ENCODE peak calls at places on chromosome 5, in six cellular contexts. W is GM23338, V is thyroid gland, R is kidney, J is tibial artery, D is brain microvascular endothelial cell. O is an unnamed sample.

GRCh38 chr5:83000448-83000847 is 76.7 kb downstream of the TMEM167A start:
- DNase-seq in W (no peak), V (no peak), R (no peak), J (no peak), D (no peak), O (peak)

GRCh38 chr5:159099049-159099760 is 511 bp downstream of the EBF1 start:
- DNase-seq in W (peak), V (peak), R (peak), J (no peak), D (no peak), O (peak)

GRCh38 chr5:141186897-141187512 is at the start of gene PCDHB9:
- DNase-seq in W (peak), V (peak), R (no peak), J (no peak), D (no peak), O (peak)

GRCh38 chr5:83846601-83847000 is 125.9 kb upstream of the HAPLN1 start:
- DNase-seq in W (no peak), V (no peak), R (no peak), J (no peak), D (no peak), O (no peak)

GRCh38 chr5:141430332-141431113 is at the start of gene PCDHGA12:
- DNase-seq in W (peak), V (peak), R (no peak), J (peak), D (peak), O (no peak)

GRCh38 chr5:147818290-147818689 is 13.2 kb downstream of the SPINK1 start:
- DNase-seq in W (peak), V (no peak), R (no peak), J (no peak), D (no peak), O (no peak)

GRCh38 chr5:91146221-91146620 is 236.9 kb downstream of the ARRDC3 start:
- DNase-seq in W (no peak), V (no peak), R (no peak), J (no peak), D (no peak), O (no peak)

GRCh38 chr5:16932401-16932800 is 3.7 kb downstream of the MYO10 start:
- DNase-seq in W (no peak), V (peak), R (no peak), J (no peak), D (no peak), O (no peak)

GRCh38 chr5:148387325-148387724 is 3.6 kb downstream of the FBXO38 start:
- DNase-seq in W (no peak), V (no peak), R (no peak), J (no peak), D (peak), O (no peak)

GRCh38 chr5:32474201-32474854 is 29.8 kb upstream of the ZFR start:
- DNase-seq in W (no peak), V (peak), R (no peak), J (no peak), D (no peak), O (no peak)

GRCh38 chr5:176492431-176492830 is 44.2 kb downstream of the FAF2 start:
- DNase-seq in W (no peak), V (no peak), R (no peak), J (no peak), D (peak), O (no peak)

GRCh38 chr5:174327317-174327864 is 281.9 kb downstream of the NSG2 start:
- DNase-seq in W (peak), V (peak), R (no peak), J (peak), D (peak), O (peak)

GRCh38 chr5:140038373-140038957 is 4.6 kb downstream of the NRG2 start:
- DNase-seq in W (peak), V (no peak), R (no peak), J (no peak), D (no peak), O (no peak)

GRCh38 chr5:153753645-153754432 is 263.4 kb downstream of the GRIA1 start:
- DNase-seq in W (peak), V (no peak), R (no peak), J (no peak), D (no peak), O (no peak)

GRCh38 chr5:72015103-72015548 is 92.1 kb upstream of the MAP1B start:
- DNase-seq in W (no peak), V (no peak), R (peak), J (no peak), D (peak), O (peak)

DNA sequence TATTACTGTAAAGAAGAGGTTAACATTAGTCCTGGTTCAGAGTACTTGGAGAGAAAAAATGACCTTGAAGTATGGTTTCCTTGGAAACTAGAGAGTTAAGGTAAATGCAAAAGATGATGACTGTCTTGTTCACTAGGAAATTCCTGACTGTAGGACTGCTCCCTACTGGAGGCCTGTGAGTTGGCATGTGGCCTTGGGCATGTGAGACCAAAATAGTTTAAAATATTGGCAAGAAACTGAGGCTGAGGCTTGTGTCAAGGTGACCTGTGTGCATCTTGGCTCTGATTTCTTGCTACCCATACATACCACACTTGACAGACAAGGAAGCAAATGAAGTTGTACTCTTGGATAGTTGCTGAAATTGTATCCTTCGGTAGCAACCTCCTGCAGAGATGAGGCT is 96.5 kb downstream of the TARS1 start:
- DNase-seq in W (no peak), V (no peak), R (no peak), J (no peak), D (no peak), O (no peak)
- TF ChIP-seq CTCF in W (peak), V (no peak), R (no peak), J (no peak), D (no peak), O (no peak)

GRCh38 chr5:149775785-149776184 is 45.7 kb downstream of the PPARGC1B start:
- DNase-seq in W (peak), V (no peak), R (no peak), J (no peak), D (no peak), O (peak)
- TF ChIP-seq CTCF in W (peak), V (no peak), R (peak), J (no peak), D (peak), O (peak)

GRCh38 chr5:163473613-163474243 is 13.3 kb downstream of the HMMR start:
- DNase-seq in W (no peak), V (no peak), R (no peak), J (no peak), D (no peak), O (no peak)
- TF ChIP-seq CTCF in W (no peak), V (peak), R (peak), J (peak), D (peak), O (no peak)

GRCh38 chr5:86463339-86463738 is 154.4 kb upstream of the COX7C start:
- DNase-seq in W (peak), V (no peak), R (no peak), J (no peak), D (no peak), O (no peak)
- TF ChIP-seq CTCF in W (peak), V (no peak), R (no peak), J (no peak), D (peak), O (no peak)

DNA sequence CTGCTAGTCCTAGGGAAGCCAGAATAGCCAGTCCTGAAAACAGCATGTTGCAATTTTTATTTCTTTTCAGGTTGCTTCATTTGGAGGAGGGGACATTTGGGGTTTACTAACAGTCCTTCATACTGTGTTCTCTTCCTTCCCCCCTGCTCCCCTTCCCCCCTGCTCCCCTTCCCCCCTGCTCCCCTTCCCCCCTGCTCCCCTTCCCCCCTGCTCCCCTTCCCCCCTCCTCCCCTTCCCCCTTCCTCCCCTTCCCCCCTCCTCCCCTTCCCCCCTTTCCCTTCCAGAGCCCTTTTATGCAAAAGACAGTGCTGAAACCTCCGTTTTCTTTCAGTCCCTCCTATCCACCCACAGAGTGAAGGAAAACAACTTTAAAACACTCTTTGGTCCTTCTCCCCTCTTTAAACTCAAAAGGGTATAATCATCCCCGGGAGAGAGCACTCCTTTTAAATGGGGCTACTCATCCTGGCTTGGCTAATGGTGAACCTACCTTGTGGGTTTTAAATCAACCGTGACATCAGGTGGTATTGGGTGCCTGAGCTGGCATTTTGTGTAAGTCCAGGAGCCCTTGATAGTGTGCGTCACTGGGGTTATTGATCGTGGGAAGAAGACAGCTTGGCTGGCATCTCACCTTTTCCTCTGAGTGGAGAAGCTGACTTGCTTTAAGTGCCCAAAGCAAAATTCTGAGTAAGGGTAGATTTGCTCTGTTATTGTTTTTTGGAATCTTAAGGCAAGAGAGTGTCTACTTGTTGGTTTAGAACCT is 2.6 kb downstream of the LARP1 start:
- DNase-seq in W (no peak), V (peak), R (no peak), J (no peak), D (no peak), O (peak)
- TF ChIP-seq CTCF in W (no peak), V (no peak), R (no peak), J (no peak), D (no peak), O (no peak)